ENCODE peak calls at places on chromosomes 16 and 17, in six cellular contexts. G is heart left ventricle, A is Peyer's patch, Z is upper lobe of left lung, P is stomach, Q is uterus. N is an unnamed sample.

GRCh38 chr16:85157813-85158701 is 45.8 kb upstream of the CIBAR2 start:
- DNase-seq in A (no peak), Q (no peak), Z (no peak), G (no peak), P (no peak), N (no peak)

GRCh38 chr17:1870592-1870991 is 40.8 kb downstream of the RPA1 start:
- DNase-seq in Q (no peak), A (no peak), G (no peak), P (no peak), Z (no peak), N (no peak)

GRCh38 chr17:58783380-58783779 is 27.7 kb downstream of the PPM1E start:
- DNase-seq in Z (no peak), A (no peak), G (no peak), Q (no peak), P (no peak), N (no peak)

GRCh38 chr17:33732116-33732515 is 439.0 kb upstream of the ASIC2 start:
- DNase-seq in Q (no peak), P (no peak), A (no peak), G (no peak), Z (no peak), N (no peak)

GRCh38 chr16:70701036-70701435 is 15.2 kb upstream of the MTSS2 start:
- DNase-seq in A (no peak), Q (no peak), Z (no peak), G (no peak), P (no peak), N (no peak)

GRCh38 chr17:17784599-17785264 is 52.1 kb downstream of the SREBF1 start:
- DNase-seq in A (no peak), P (peak), Q (no peak), G (no peak), Z (no peak), N (no peak)

GRCh38 chr17:69669441-69670178 is 255.1 kb downstream of the MAP2K6 start:
- DNase-seq in P (no peak), Z (no peak), A (no peak), Q (no peak), G (no peak), N (no peak)

GRCh38 chr17:32523017-32523680 is 36.4 kb downstream of the CDK5R1 start:
- DNase-seq in A (no peak), Z (no peak), G (no peak), Q (no peak), P (no peak), N (no peak)

GRCh38 chr17:47324224-47325020 is 667 bp downstream of the EFCAB13 start:
- DNase-seq in Q (peak), A (peak), P (peak), G (peak), Z (no peak), N (peak)

GRCh38 chr16:23595951-23596720 is at the start of gene NDUFAB1:
- DNase-seq in G (peak), Z (peak), Q (peak), A (peak), P (peak), N (peak)

GRCh38 chr16:88420496-88420895 is 32.6 kb upstream of the ZFPM1 start:
- DNase-seq in G (no peak), A (no peak), P (no peak), Z (peak), Q (no peak), N (no peak)

GRCh38 chr17:27453466-27453865 is 2.8 kb upstream of the KSR1 start:
- DNase-seq in Q (no peak), Z (no peak), P (no peak), G (no peak), A (no peak), N (no peak)

GRCh38 chr17:1829189-1829578 is 518 bp downstream of the SMYD4 start:
- DNase-seq in Q (peak), P (no peak), Z (no peak), G (no peak), A (no peak), N (no peak)

GRCh38 chr16:31214705-31215286 is 877 bp downstream of the TRIM72 start:
- DNase-seq in P (no peak), A (no peak), Z (peak), G (no peak), Q (no peak), N (no peak)

GRCh38 chr17:17732892-17733670 is 51.8 kb downstream of the RAI1 start:
- DNase-seq in G (no peak), Q (no peak), P (peak), Z (no peak), A (no peak), N (no peak)

GRCh38 chr17:62965649-62966425 is at the start of gene TANC2:
- DNase-seq in Z (peak), P (peak), G (peak), A (peak), Q (peak), N (peak)

GRCh38 chr16:64453643-64454042 is 668.2 kb downstream of the CDH11 start:
- DNase-seq in A (no peak), Q (no peak), G (no peak), Z (no peak), P (no peak), N (no peak)

GRCh38 chr17:37713624-37714023 is 31.2 kb downstream of the HNF1B start:
- DNase-seq in A (no peak), P (no peak), G (no peak), Z (no peak), Q (no peak), N (no peak)

GRCh38 chr16:49484936-49485335 is 111.3 kb downstream of the C16orf78 start:
- DNase-seq in G (no peak), P (no peak), Z (no peak), A (peak), Q (no peak), N (peak)

GRCh38 chr16:56336071-56336688 is 89.2 kb downstream of the AMFR start:
- DNase-seq in Z (no peak), P (no peak), A (no peak), Q (no peak), G (peak), N (no peak)

GRCh38 chr16:642189-643049 is 791 bp downstream of the MCRIP2 start:
- DNase-seq in Z (peak), A (peak), P (peak), G (peak), Q (no peak), N (no peak)

GRCh38 chr16:30352488-30353401 is 2.4 kb downstream of the CD2BP2 start:
- DNase-seq in Q (no peak), G (no peak), A (peak), Z (no peak), P (no peak), N (no peak)

GRCh38 chr16:84648595-84649510 is 542 bp downstream of the KLHL36 start:
- DNase-seq in A (peak), Q (peak), Z (peak), P (peak), G (peak), N (peak)

GRCh38 chr16:22141746-22142145 is 20.6 kb upstream of the SDR42E2 start:
- DNase-seq in P (no peak), A (no peak), Z (no peak), Q (no peak), G (no peak), N (no peak)

GRCh38 chr17:81002409-81003361 is 11.0 kb downstream of the CHMP6 start:
- DNase-seq in G (peak), Z (peak), P (peak), Q (peak), A (peak), N (peak)

GRCh38 chr17:28528329-28529011 is 22.3 kb downstream of the FOXN1 start:
- DNase-seq in Q (no peak), P (no peak), G (no peak), Z (no peak), A (no peak), N (no peak)

GRCh38 chr16:49021136-49021535 is 260.5 kb downstream of the CBLN1 start:
- DNase-seq in Z (no peak), G (no peak), P (no peak), A (no peak), Q (peak), N (no peak)

GRCh38 chr16:88936913-88937666 is 39.9 kb downstream of the CBFA2T3 start:
- DNase-seq in A (no peak), Q (no peak), P (no peak), G (no peak), Z (peak), N (no peak)

GRCh38 chr17:8466466-8466865 is 30.8 kb downstream of the NDEL1 start:
- DNase-seq in Z (no peak), Q (no peak), P (no peak), G (no peak), A (no peak), N (no peak)

GRCh38 chr16:23143391-23143790 is 5.9 kb downstream of the USP31 start:
- DNase-seq in Q (no peak), Z (no peak), G (no peak), A (no peak), P (no peak), N (no peak)

GRCh38 chr17:50893183-50893993 is 27.2 kb upstream of the TOB1 start:
- DNase-seq in A (peak), Q (peak), P (no peak), Z (no peak), G (no peak), N (no peak)

GRCh38 chr17:65530158-65530984 is 31.1 kb downstream of the AXIN2 start:
- DNase-seq in G (no peak), P (no peak), Q (no peak), Z (no peak), A (peak), N (no peak)

GRCh38 chr16:75238853-75239371 is 12.5 kb downstream of the BCAR1 start:
- DNase-seq in G (no peak), P (no peak), Q (no peak), Z (no peak), A (no peak), N (no peak)
- TF ChIP-seq POLR2A in G (no peak), P (no peak), Q (no peak), Z (no peak), A (no peak), N (no peak)

GRCh38 chr17:74457146-74457819 is 9.2 kb upstream of the CD300A start:
- DNase-seq in G (peak), A (peak), P (peak), Z (peak), Q (peak), N (peak)
- TF ChIP-seq CTCF in G (peak), A (peak), P (peak), Z (peak), Q (peak), N (no peak)

DNA sequence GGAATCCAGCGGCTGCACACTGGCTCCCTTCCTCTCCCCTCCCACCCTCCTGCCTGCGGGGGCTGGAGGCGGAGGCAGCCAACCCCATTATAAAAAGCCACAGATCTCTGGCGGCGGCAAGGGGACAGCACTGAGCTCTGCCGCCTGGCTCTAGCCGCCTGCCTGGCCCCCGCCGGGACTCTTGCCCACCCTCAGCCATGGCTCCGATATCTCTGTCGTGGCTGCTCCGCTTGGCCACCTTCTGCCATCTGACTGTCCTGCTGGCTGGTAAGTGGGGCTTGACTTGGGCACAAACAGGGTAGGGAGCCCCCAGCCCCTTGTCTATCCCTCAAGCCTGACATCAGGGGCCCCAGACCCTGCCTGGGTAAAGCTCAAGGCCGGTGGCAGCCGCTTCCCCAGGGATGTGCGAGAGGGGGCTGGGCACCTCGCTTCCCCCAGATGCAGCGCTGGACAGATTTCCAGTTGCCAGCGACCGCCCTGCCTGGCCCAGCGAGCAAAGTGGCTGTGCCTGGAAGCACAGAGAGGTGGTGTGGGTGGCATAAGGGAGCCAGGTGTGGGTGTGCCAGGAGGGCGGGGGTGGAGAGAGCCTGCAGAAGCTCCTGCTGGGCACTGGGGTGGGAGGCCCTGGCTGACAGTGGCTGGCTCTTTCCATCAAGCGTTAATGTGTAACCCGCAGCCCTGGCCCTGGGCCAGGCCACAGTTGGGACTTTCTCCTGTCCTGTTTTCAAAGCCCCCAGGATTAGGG is at the start of gene CX3CL1:
- DNase-seq in Z (peak), P (peak), G (peak), A (peak), Q (peak), N (peak)
- TF ChIP-seq POLR2A in Z (peak), P (no peak), G (peak), A (peak), Q (peak), N (no peak)

GRCh38 chr17:41935641-41936040 is 5.2 kb downstream of the ODAD4 start:
- DNase-seq in Z (no peak), G (no peak), A (no peak), P (no peak), Q (no peak), N (no peak)

GRCh38 chr17:41928693-41929251 is 1.6 kb upstream of the ODAD4 start:
- DNase-seq in Q (no peak), G (no peak), P (no peak), Z (no peak), A (no peak), N (no peak)

GRCh38 chr17:41932821-41933389 is 2.5 kb downstream of the ODAD4 start:
- DNase-seq in P (no peak), Q (no peak), G (no peak), Z (no peak), A (no peak), N (no peak)

GRCh38 chr17:41925991-41926590 is 4.3 kb upstream of the ODAD4 start:
- DNase-seq in Q (no peak), Z (no peak), P (no peak), A (no peak), G (no peak), N (no peak)

DNA sequence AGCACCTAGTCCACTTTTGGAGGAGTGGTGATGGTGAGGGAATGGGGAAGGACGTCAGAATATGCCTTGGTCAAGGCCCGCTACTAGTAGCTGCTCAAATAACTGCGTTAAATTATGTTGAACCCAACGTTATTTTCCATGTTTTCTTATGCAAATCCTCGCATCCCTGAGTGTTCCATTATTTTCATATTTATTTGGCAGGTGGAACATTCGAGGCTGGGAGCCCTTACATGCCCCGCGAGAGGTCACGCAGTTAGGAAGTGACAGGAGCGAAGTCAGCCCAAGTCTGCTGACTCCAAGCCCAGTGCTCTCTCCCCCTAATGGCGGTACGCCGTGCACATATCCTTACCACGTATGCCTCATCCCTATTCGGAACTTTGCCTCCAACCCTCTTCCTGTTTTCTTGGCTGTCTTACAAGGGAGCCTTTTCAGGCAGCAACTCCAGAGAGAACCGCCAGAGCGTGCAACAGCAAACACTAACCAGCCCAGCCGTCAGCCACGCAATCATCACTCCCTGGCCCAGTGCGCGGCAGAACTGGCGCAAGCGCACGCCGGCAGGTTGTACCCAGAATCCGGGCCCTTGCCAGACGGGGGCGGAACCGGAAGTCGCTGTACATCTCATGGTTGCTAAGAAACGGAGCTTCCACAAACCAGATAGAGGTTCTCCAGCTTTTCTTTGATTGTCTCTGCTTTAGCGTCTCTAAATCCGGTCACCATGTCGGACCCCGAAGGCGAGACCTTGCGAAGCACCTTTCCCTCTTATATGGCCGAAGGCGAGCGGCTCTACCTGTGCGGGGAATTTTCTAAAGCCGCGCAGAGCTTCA is at the start of gene ODAD4:
- DNase-seq in G (peak), A (peak), Z (peak), Q (peak), P (peak), N (peak)
- TF ChIP-seq CTCF in G (peak), A (peak), Z (peak), Q (peak), P (peak), N (peak)

GRCh38 chr17:78675316-78675616 is 98.1 kb upstream of the DNAH17 start:
- DNase-seq in Z (peak), Q (no peak), G (no peak), P (no peak), A (no peak), N (no peak)
- TF ChIP-seq POLR2A in Z (no peak), Q (no peak), G (no peak), P (no peak), A (no peak), N (no peak)

DNA sequence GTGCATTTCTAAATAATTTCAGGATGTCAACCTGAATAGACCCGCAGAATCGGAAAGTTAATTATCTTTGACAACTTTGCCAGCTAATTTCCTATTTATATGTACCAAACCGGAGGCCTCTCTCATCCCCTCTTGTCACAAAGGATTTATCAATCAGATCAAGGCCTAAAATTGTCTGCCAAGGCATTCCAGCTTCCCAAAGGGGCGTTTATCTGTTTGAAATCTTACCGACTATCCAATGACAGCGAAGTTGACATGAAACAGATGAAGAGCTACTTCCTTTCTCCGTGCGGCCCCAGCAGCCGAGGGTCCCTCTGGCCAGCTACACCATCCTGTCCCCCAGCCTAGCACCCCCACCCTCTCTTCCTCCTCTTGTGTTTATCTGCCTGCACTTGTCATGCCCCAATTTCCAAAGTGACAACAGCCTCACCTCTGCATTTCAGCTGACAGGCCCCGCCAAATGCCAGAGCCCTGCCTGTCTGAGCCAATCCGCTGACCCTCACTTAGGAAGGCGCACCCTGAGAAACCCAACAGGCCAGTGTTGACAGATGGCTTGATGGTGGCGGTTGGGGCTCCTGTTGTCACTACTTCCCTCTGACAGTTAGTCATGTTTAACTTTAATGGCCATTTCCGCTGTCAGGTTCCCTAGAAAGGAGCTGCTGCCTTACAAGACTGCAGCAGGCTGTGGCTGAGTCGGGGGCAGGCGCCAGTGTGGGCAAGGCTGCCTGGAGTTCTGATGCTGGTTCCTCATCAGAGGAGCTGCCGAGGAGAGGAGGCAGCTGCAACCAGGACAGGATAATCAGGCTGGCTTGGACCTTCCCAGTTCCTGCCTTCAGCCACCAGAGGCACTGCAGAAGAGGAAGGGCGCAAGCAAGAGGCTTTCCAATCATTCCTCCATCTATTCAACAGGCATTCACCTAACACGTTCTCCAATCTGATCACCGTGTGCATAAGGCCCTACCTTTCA is 223.4 kb upstream of the DYNLRB2 start:
- DNase-seq in Q (no peak), G (no peak), P (no peak), Z (peak), A (no peak), N (no peak)
- TF ChIP-seq CTCF in Q (no peak), G (no peak), P (no peak), Z (no peak), A (peak), N (no peak)

DNA sequence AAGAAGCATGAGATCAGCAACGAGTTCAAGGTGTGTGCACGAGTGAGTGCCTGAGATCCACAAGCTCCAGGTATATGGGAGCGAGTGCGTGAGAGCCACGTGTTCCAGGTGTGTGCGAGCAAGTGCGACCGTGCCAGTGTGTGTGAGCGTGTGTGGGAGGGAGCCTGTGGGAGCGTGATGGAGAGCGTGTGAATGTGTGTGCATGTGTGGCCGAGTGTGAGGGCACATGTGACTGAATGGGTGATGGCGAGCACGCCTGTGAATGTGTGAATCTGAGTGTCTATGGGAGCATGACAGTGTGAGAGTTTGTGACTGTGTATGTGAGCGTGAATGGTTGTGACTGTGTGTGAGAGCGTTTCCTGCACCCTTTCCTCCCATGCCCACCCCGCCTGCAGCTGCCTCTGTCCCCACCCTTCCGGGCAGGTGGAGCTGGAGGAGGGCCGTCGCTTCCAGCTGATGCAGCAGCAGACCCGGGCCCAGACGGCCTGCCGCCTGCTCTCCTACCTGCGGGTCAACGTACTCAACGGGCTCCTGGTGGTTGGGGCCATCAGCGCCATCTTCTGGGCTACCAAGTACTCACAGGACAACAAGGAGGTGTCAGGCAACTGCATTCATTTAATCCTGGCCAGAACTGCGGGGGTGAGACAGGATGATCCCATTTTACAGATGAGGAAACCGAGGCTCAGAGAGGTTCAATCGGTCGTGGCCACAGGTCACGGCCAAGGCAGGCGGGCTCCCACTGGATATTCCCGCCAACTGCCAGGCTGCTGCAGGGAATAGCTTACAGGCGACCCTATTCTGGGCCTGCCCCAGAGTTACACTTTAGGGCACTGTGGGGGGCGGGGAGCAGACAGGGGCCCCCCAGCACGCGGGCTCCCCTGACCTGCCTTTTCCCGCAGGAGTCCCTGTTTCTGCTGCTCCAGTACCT is 3.7 kb downstream of the TMC8 start:
- DNase-seq in Z (peak), P (peak), G (peak), Q (no peak), A (peak), N (no peak)
- TF ChIP-seq POLR2A in Z (no peak), P (no peak), G (no peak), Q (no peak), A (no peak), N (no peak)

N was measured in lower leg skin.